ENCODE peak calls at places on chromosomes 11 and 22, in four cellular contexts. One of them, this sample, is unnamed.

GRCh38 chr22:33023119-33023827 is 34.9 kb downstream of the SYN3 start:
- DNase-seq in cardiac fibroblast: no peak
- DNase-seq in psoas muscle: no peak
- DNase-seq in brain microvascular endothelial cell: no peak
- DNase-seq in this sample: no peak

GRCh38 chr11:76824980-76825725 is 35.6 kb upstream of the ACER3 start:
- DNase-seq in cardiac fibroblast: no peak
- DNase-seq in psoas muscle: no peak
- DNase-seq in brain microvascular endothelial cell: no peak
- DNase-seq in this sample: no peak

GRCh38 chr11:12741671-12742216 is 67.5 kb downstream of the TEAD1 start:
- DNase-seq in cardiac fibroblast: no peak
- DNase-seq in psoas muscle: no peak
- DNase-seq in brain microvascular endothelial cell: no peak
- DNase-seq in this sample: no peak

GRCh38 chr11:84626256-84626655 is 1000.9 kb downstream of the DLG2 start:
- DNase-seq in cardiac fibroblast: no peak
- DNase-seq in psoas muscle: no peak
- DNase-seq in brain microvascular endothelial cell: no peak
- DNase-seq in this sample: no peak

GRCh38 chr11:3983101-3983500 is 111.5 kb upstream of the RRM1 start:
- DNase-seq in cardiac fibroblast: no peak
- DNase-seq in psoas muscle: no peak
- DNase-seq in brain microvascular endothelial cell: no peak
- DNase-seq in this sample: no peak

GRCh38 chr22:50505776-50506610 is 1.5 kb downstream of the LMF2 start:
- DNase-seq in cardiac fibroblast: no peak
- DNase-seq in psoas muscle: no peak
- DNase-seq in brain microvascular endothelial cell: no peak
- DNase-seq in this sample: no peak

GRCh38 chr11:69854719-69855118 is 35.5 kb upstream of the FGF3 start:
- DNase-seq in cardiac fibroblast: peak; percentile 17
- DNase-seq in psoas muscle: no peak
- DNase-seq in brain microvascular endothelial cell: peak; percentile 78
- DNase-seq in this sample: no peak

GRCh38 chr11:7899418-7899817 is 31.6 kb downstream of the OR10A6 start:
- DNase-seq in cardiac fibroblast: no peak
- DNase-seq in psoas muscle: no peak
- DNase-seq in brain microvascular endothelial cell: no peak
- DNase-seq in this sample: no peak

GRCh38 chr22:19769393-19769715 is 8.8 kb downstream of the TBX1 start:
- DNase-seq in cardiac fibroblast: no peak
- DNase-seq in psoas muscle: no peak
- DNase-seq in brain microvascular endothelial cell: no peak
- DNase-seq in this sample: no peak

GRCh38 chr22:19765477-19766234 is 5.1 kb downstream of the TBX1 start:
- DNase-seq in cardiac fibroblast: no peak
- DNase-seq in psoas muscle: no peak
- DNase-seq in brain microvascular endothelial cell: no peak
- DNase-seq in this sample: no peak

GRCh38 chr22:19766506-19767426 is 6.2 kb downstream of the TBX1 start:
- DNase-seq in cardiac fibroblast: no peak
- DNase-seq in psoas muscle: peak; percentile 50
- DNase-seq in brain microvascular endothelial cell: peak; percentile 9
- DNase-seq in this sample: no peak

GRCh38 chr22:19766235-19766505 is 5.6 kb downstream of the TBX1 start:
- DNase-seq in cardiac fibroblast: no peak
- DNase-seq in psoas muscle: no peak
- DNase-seq in brain microvascular endothelial cell: no peak
- DNase-seq in this sample: no peak

GRCh38 chr22:19767427-19768380 is 7.1 kb downstream of the TBX1 start:
- DNase-seq in cardiac fibroblast: no peak
- DNase-seq in psoas muscle: peak; percentile 49
- DNase-seq in brain microvascular endothelial cell: no peak
- DNase-seq in this sample: no peak
- H3K4me3 ChIP-seq in cardiac fibroblast: peak overlapping the region; percentile 34
- H3K4me3 ChIP-seq in psoas muscle: no peak overlapping the region
- H3K4me3 ChIP-seq in brain microvascular endothelial cell: no peak overlapping the region
- H3K4me3 ChIP-seq in this sample: no peak overlapping the region

DNA sequence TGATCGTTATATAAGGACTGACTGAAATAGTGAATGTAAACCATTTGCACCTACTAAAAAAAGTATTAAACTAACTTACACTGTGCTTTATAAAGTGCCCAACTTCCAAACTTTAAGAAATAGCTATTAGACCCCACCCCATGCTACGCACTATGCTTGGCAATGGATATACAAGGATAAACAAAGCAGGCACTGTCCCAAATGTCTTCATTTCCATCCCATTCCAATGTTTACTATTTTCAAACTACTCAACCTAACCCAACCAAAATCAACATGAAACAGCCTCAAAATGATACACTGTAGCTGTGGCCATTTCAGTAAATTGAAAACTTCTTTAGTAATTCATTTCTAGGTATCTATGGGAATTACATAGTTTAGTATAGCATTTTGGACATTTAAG is 12.5 kb downstream of the PHF21A start:
- DNase-seq in cardiac fibroblast: no peak
- DNase-seq in psoas muscle: no peak
- DNase-seq in brain microvascular endothelial cell: no peak
- DNase-seq in this sample: no peak
- TF ChIP-seq CTCF in cardiac fibroblast: no peak
- TF ChIP-seq CTCF in psoas muscle: no peak
- TF ChIP-seq CTCF in brain microvascular endothelial cell: no peak
- TF ChIP-seq CTCF in this sample: no peak

GRCh38 chr11:64206457-64207246 is at the start of gene FERMT3:
- DNase-seq in cardiac fibroblast: no peak
- DNase-seq in psoas muscle: peak; percentile 67
- DNase-seq in brain microvascular endothelial cell: no peak
- DNase-seq in this sample: no peak

GRCh38 chr11:64208796-64209562 is 2.5 kb downstream of the FERMT3 start:
- DNase-seq in cardiac fibroblast: no peak
- DNase-seq in psoas muscle: no peak
- DNase-seq in brain microvascular endothelial cell: no peak
- DNase-seq in this sample: no peak

GRCh38 chr11:64209563-64209843 is 3.0 kb downstream of the FERMT3 start:
- DNase-seq in cardiac fibroblast: no peak
- DNase-seq in psoas muscle: no peak
- DNase-seq in brain microvascular endothelial cell: no peak
- DNase-seq in this sample: no peak

GRCh38 chr11:64207247-64208085 is 945 bp downstream of the FERMT3 start:
- DNase-seq in cardiac fibroblast: peak; percentile 79
- DNase-seq in psoas muscle: peak; percentile 81
- DNase-seq in brain microvascular endothelial cell: peak; percentile 84
- DNase-seq in this sample: peak; percentile 66

DNA sequence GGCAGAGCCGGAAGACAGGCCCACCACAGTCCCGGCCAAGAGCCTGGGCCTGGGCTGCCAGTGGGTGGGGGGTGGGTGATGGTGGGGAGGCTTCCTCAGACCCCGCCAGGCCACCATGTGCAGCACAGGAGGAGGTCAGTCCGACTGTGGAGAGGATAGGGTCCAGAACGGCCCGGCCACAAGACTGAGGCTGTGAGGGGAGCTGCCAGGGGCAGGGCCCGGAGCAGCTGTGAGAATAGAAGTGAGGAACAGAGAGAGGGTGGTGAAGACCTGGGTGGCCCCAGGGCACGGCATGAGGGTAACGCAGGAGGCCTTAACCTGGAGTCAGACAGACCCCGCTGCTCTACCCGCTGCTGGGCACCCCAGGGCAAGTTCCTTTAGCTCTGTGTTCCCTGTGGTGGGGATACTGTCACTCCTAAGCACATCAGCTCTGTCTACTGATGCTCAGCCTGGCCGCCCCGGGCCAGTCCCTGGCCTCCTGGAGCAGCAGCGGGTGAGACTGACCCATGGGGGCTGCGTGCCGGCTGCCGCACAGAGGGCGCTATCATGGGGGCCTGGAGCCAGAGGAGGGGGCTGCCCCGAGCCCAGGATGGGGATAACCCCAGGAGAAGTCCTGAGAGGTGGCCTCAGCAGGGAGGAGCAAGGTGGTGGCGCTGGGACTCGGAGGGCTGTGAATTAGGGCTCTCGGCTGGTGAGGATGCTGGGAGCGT is 1.7 kb downstream of the FERMT3 start:
- DNase-seq in cardiac fibroblast: no peak
- DNase-seq in psoas muscle: no peak
- DNase-seq in brain microvascular endothelial cell: no peak
- DNase-seq in this sample: no peak
- H3K4me3 ChIP-seq in cardiac fibroblast: peak overlapping the region; percentile 30
- H3K4me3 ChIP-seq in psoas muscle: peak overlapping the region; percentile 58
- H3K4me3 ChIP-seq in brain microvascular endothelial cell: no peak overlapping the region
- H3K4me3 ChIP-seq in this sample: no peak overlapping the region

GRCh38 chr11:32151036-32151435 is 60.2 kb downstream of the RCN1 start:
- DNase-seq in cardiac fibroblast: no peak
- DNase-seq in psoas muscle: no peak
- DNase-seq in brain microvascular endothelial cell: no peak
- DNase-seq in this sample: no peak

GRCh38 chr11:32152821-32153220 is 61.9 kb downstream of the RCN1 start:
- DNase-seq in cardiac fibroblast: no peak
- DNase-seq in psoas muscle: no peak
- DNase-seq in brain microvascular endothelial cell: no peak
- DNase-seq in this sample: no peak

GRCh38 chr11:32149748-32150147 is 58.9 kb downstream of the RCN1 start:
- DNase-seq in cardiac fibroblast: no peak
- DNase-seq in psoas muscle: no peak
- DNase-seq in brain microvascular endothelial cell: no peak
- DNase-seq in this sample: no peak

GRCh38 chr11:32153747-32154146 is 62.9 kb downstream of the RCN1 start:
- DNase-seq in cardiac fibroblast: no peak
- DNase-seq in psoas muscle: no peak
- DNase-seq in brain microvascular endothelial cell: no peak
- DNase-seq in this sample: no peak

DNA sequence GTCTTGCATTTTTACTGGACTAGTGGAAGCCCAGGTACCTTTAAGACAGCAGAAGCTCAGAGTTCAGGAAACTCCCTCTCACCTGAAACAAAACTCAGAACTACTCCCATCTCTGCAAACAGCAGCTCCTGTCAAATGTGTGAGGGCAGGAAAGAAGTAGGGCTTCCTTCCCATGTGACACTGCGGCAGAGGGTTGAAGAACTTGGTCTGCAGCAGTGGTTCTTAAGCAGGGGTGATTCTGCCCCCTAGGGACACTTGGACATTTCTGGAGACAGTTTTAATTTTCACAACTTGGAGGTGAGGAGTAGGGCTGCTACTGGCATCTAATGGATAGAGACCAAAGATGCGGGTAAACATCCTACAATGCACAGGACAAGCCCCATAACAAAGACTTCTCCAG is 63.4 kb downstream of the RCN1 start:
- DNase-seq in cardiac fibroblast: peak; percentile 34
- DNase-seq in psoas muscle: no peak
- DNase-seq in brain microvascular endothelial cell: peak; percentile 54
- DNase-seq in this sample: peak; percentile 25
- TF ChIP-seq CTCF in cardiac fibroblast: no peak
- TF ChIP-seq CTCF in psoas muscle: no peak
- TF ChIP-seq CTCF in brain microvascular endothelial cell: peak; percentile 64
- TF ChIP-seq CTCF in this sample: peak; percentile 18

GRCh38 chr11:6402061-6402470 is 11.8 kb downstream of the SMPD1 start:
- DNase-seq in cardiac fibroblast: no peak
- DNase-seq in psoas muscle: no peak
- DNase-seq in brain microvascular endothelial cell: no peak
- DNase-seq in this sample: no peak
- H3K4me3 ChIP-seq in cardiac fibroblast: no peak overlapping the region
- H3K4me3 ChIP-seq in psoas muscle: no peak overlapping the region
- H3K4me3 ChIP-seq in brain microvascular endothelial cell: no peak overlapping the region
- H3K4me3 ChIP-seq in this sample: no peak overlapping the region

DNA sequence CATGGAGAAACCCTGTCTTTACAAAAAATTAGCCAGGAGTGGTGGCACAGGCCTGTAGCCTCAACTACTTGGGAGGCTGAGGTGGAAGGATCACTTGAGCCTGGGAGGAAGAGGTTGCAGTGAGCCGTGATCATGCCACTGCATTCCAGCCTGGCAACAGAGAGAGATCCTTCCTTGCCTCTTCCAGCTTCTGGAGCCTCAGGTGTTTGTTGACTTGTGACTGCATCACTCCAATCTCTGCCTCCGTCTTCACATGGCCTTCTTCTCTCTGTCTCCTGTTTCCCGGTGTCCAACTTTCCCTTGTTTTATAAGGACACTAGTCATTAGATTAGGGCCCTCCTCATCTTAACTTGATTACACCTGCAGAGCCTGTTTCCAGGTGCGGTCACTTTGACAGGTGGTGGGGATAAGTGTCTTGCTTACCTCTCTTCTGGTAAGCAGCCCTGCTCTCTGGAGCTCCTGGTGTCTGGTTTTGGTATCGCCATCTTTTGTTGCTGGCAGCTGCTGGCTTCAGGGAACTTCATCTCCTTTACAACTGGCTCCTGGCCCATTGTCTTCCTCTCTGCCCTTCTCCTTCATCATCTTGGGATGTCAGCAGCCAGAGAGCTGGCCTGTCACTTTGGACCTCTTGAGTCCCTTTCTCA is 8.2 kb upstream of the USP2 start:
- DNase-seq in cardiac fibroblast: no peak
- DNase-seq in psoas muscle: no peak
- DNase-seq in brain microvascular endothelial cell: no peak
- DNase-seq in this sample: no peak
- TF ChIP-seq CTCF in cardiac fibroblast: peak; percentile 56
- TF ChIP-seq CTCF in psoas muscle: peak; percentile 10
- TF ChIP-seq CTCF in brain microvascular endothelial cell: peak; percentile 71
- TF ChIP-seq CTCF in this sample: peak; percentile 45

GRCh38 chr11:20162340-20162739 is 2.1 kb upstream of the DBX1 start:
- DNase-seq in cardiac fibroblast: no peak
- DNase-seq in psoas muscle: no peak
- DNase-seq in brain microvascular endothelial cell: no peak
- DNase-seq in this sample: no peak

GRCh38 chr11:20161230-20161918 is 1.1 kb upstream of the DBX1 start:
- DNase-seq in cardiac fibroblast: peak; percentile 9
- DNase-seq in psoas muscle: no peak
- DNase-seq in brain microvascular endothelial cell: no peak
- DNase-seq in this sample: no peak

GRCh38 chr11:20160425-20161229 is at the start of gene DBX1:
- DNase-seq in cardiac fibroblast: no peak
- DNase-seq in psoas muscle: no peak
- DNase-seq in brain microvascular endothelial cell: no peak
- DNase-seq in this sample: no peak

GRCh38 chr11:20162824-20163777 is 2.8 kb upstream of the DBX1 start:
- DNase-seq in cardiac fibroblast: peak; percentile 29
- DNase-seq in psoas muscle: no peak
- DNase-seq in brain microvascular endothelial cell: peak; percentile 12
- DNase-seq in this sample: peak; percentile 23

GRCh38 chr11:20161923-20162322 is 1.6 kb upstream of the DBX1 start:
- DNase-seq in cardiac fibroblast: no peak
- DNase-seq in psoas muscle: no peak
- DNase-seq in brain microvascular endothelial cell: no peak
- DNase-seq in this sample: no peak
- H3K4me3 ChIP-seq in cardiac fibroblast: no peak overlapping the region
- H3K4me3 ChIP-seq in psoas muscle: no peak overlapping the region
- H3K4me3 ChIP-seq in brain microvascular endothelial cell: no peak overlapping the region
- H3K4me3 ChIP-seq in this sample: no peak overlapping the region